ENCODE peak calls at places on chromosomes 1 and 21, in six cellular contexts. One of them, this sample, is unnamed.

GRCh38 chr1:76998582-76999189 is 131.4 kb downstream of the ST6GALNAC5 start:
- DNase-seq in stimulated activated CD4-positive, alpha-beta T cell treated with anti-CD3 and anti-CD28 coated beads, Interleukin-1b, Interleukin-23, amount 100 ng/mL, for 1 hour: no peak
- DNase-seq in memory B cell: no peak
- DNase-seq in T-helper 17 cell: no peak
- DNase-seq in tibial artery: no peak
- DNase-seq in coronary artery: no peak
- DNase-seq in this sample: no peak

GRCh38 chr1:89598450-89599331 is 34.2 kb upstream of the LRRC8C start:
- DNase-seq in stimulated activated CD4-positive, alpha-beta T cell treated with anti-CD3 and anti-CD28 coated beads, Interleukin-1b, Interleukin-23, amount 100 ng/mL, for 1 hour: no peak
- DNase-seq in memory B cell: no peak
- DNase-seq in T-helper 17 cell: no peak
- DNase-seq in tibial artery: no peak
- DNase-seq in coronary artery: no peak
- DNase-seq in this sample: peak

GRCh38 chr1:209080170-209080781 is 503.2 kb upstream of the CAMK1G start:
- DNase-seq in stimulated activated CD4-positive, alpha-beta T cell treated with anti-CD3 and anti-CD28 coated beads, Interleukin-1b, Interleukin-23, amount 100 ng/mL, for 1 hour: no peak
- DNase-seq in memory B cell: no peak
- DNase-seq in T-helper 17 cell: no peak
- DNase-seq in tibial artery: no peak
- DNase-seq in coronary artery: no peak
- DNase-seq in this sample: no peak

GRCh38 chr1:17189632-17190525 is 15.0 kb upstream of the PADI1 start:
- DNase-seq in stimulated activated CD4-positive, alpha-beta T cell treated with anti-CD3 and anti-CD28 coated beads, Interleukin-1b, Interleukin-23, amount 100 ng/mL, for 1 hour: no peak
- DNase-seq in memory B cell: no peak
- DNase-seq in T-helper 17 cell: no peak
- DNase-seq in tibial artery: no peak
- DNase-seq in coronary artery: peak
- DNase-seq in this sample: peak

GRCh38 chr1:74689800-74690696 is 16.5 kb upstream of the ERICH3 start:
- DNase-seq in stimulated activated CD4-positive, alpha-beta T cell treated with anti-CD3 and anti-CD28 coated beads, Interleukin-1b, Interleukin-23, amount 100 ng/mL, for 1 hour: no peak
- DNase-seq in memory B cell: peak
- DNase-seq in T-helper 17 cell: peak
- DNase-seq in tibial artery: no peak
- DNase-seq in coronary artery: no peak
- DNase-seq in this sample: peak

GRCh38 chr1:7589080-7589735 is 181.9 kb upstream of the VAMP3 start:
- DNase-seq in stimulated activated CD4-positive, alpha-beta T cell treated with anti-CD3 and anti-CD28 coated beads, Interleukin-1b, Interleukin-23, amount 100 ng/mL, for 1 hour: no peak
- DNase-seq in memory B cell: no peak
- DNase-seq in T-helper 17 cell: no peak
- DNase-seq in tibial artery: no peak
- DNase-seq in coronary artery: no peak
- DNase-seq in this sample: no peak

GRCh38 chr21:42526379-42526727 is 12.7 kb downstream of the SLC37A1 start:
- DNase-seq in stimulated activated CD4-positive, alpha-beta T cell treated with anti-CD3 and anti-CD28 coated beads, Interleukin-1b, Interleukin-23, amount 100 ng/mL, for 1 hour: no peak
- DNase-seq in memory B cell: no peak
- DNase-seq in T-helper 17 cell: no peak
- DNase-seq in tibial artery: peak
- DNase-seq in coronary artery: peak
- DNase-seq in this sample: no peak

GRCh38 chr21:45468051-45468970 is 63.3 kb downstream of the COL18A1 start:
- DNase-seq in stimulated activated CD4-positive, alpha-beta T cell treated with anti-CD3 and anti-CD28 coated beads, Interleukin-1b, Interleukin-23, amount 100 ng/mL, for 1 hour: no peak
- DNase-seq in memory B cell: no peak
- DNase-seq in T-helper 17 cell: no peak
- DNase-seq in tibial artery: no peak
- DNase-seq in coronary artery: no peak
- DNase-seq in this sample: no peak

GRCh38 chr21:26115346-26115745 is 55.2 kb downstream of the APP start:
- DNase-seq in stimulated activated CD4-positive, alpha-beta T cell treated with anti-CD3 and anti-CD28 coated beads, Interleukin-1b, Interleukin-23, amount 100 ng/mL, for 1 hour: no peak
- DNase-seq in memory B cell: no peak
- DNase-seq in T-helper 17 cell: no peak
- DNase-seq in tibial artery: no peak
- DNase-seq in coronary artery: no peak
- DNase-seq in this sample: no peak

GRCh38 chr1:179586107-179586823 is 5.4 kb upstream of the TDRD5 start:
- DNase-seq in stimulated activated CD4-positive, alpha-beta T cell treated with anti-CD3 and anti-CD28 coated beads, Interleukin-1b, Interleukin-23, amount 100 ng/mL, for 1 hour: no peak
- DNase-seq in memory B cell: no peak
- DNase-seq in T-helper 17 cell: no peak
- DNase-seq in tibial artery: peak
- DNase-seq in coronary artery: no peak
- DNase-seq in this sample: peak

GRCh38 chr1:229341811-229342304 is 989 bp downstream of the CCSAP start:
- DNase-seq in stimulated activated CD4-positive, alpha-beta T cell treated with anti-CD3 and anti-CD28 coated beads, Interleukin-1b, Interleukin-23, amount 100 ng/mL, for 1 hour: no peak
- DNase-seq in memory B cell: no peak
- DNase-seq in T-helper 17 cell: no peak
- DNase-seq in tibial artery: no peak
- DNase-seq in coronary artery: no peak
- DNase-seq in this sample: peak

GRCh38 chr1:151325231-151325630 is 2.0 kb downstream of the PI4KB start:
- DNase-seq in stimulated activated CD4-positive, alpha-beta T cell treated with anti-CD3 and anti-CD28 coated beads, Interleukin-1b, Interleukin-23, amount 100 ng/mL, for 1 hour: no peak
- DNase-seq in memory B cell: no peak
- DNase-seq in T-helper 17 cell: no peak
- DNase-seq in tibial artery: no peak
- DNase-seq in coronary artery: no peak
- DNase-seq in this sample: no peak

GRCh38 chr1:166083887-166084286 is 82.9 kb downstream of the FAM78B start:
- DNase-seq in stimulated activated CD4-positive, alpha-beta T cell treated with anti-CD3 and anti-CD28 coated beads, Interleukin-1b, Interleukin-23, amount 100 ng/mL, for 1 hour: no peak
- DNase-seq in memory B cell: no peak
- DNase-seq in T-helper 17 cell: no peak
- DNase-seq in tibial artery: no peak
- DNase-seq in coronary artery: no peak
- DNase-seq in this sample: no peak

GRCh38 chr1:245205864-245206263 is 51.1 kb downstream of the KIF26B start:
- DNase-seq in stimulated activated CD4-positive, alpha-beta T cell treated with anti-CD3 and anti-CD28 coated beads, Interleukin-1b, Interleukin-23, amount 100 ng/mL, for 1 hour: no peak
- DNase-seq in memory B cell: no peak
- DNase-seq in T-helper 17 cell: no peak
- DNase-seq in tibial artery: no peak
- DNase-seq in coronary artery: no peak
- DNase-seq in this sample: no peak

GRCh38 chr1:238982736-238983135 is 403.6 kb upstream of the CHRM3 start:
- DNase-seq in stimulated activated CD4-positive, alpha-beta T cell treated with anti-CD3 and anti-CD28 coated beads, Interleukin-1b, Interleukin-23, amount 100 ng/mL, for 1 hour: no peak
- DNase-seq in memory B cell: no peak
- DNase-seq in T-helper 17 cell: no peak
- DNase-seq in tibial artery: no peak
- DNase-seq in coronary artery: no peak
- DNase-seq in this sample: no peak

GRCh38 chr1:10161541-10162290 is 48.7 kb upstream of the KIF1B start:
- DNase-seq in stimulated activated CD4-positive, alpha-beta T cell treated with anti-CD3 and anti-CD28 coated beads, Interleukin-1b, Interleukin-23, amount 100 ng/mL, for 1 hour: no peak
- DNase-seq in memory B cell: no peak
- DNase-seq in T-helper 17 cell: no peak
- DNase-seq in tibial artery: peak
- DNase-seq in coronary artery: peak
- DNase-seq in this sample: no peak

GRCh38 chr1:68363346-68363745 is 86.4 kb downstream of the RPE65 start:
- DNase-seq in stimulated activated CD4-positive, alpha-beta T cell treated with anti-CD3 and anti-CD28 coated beads, Interleukin-1b, Interleukin-23, amount 100 ng/mL, for 1 hour: no peak
- DNase-seq in memory B cell: no peak
- DNase-seq in T-helper 17 cell: no peak
- DNase-seq in tibial artery: no peak
- DNase-seq in coronary artery: no peak
- DNase-seq in this sample: no peak

GRCh38 chr1:91799159-91799558 is 86.8 kb downstream of the TGFBR3 start:
- DNase-seq in stimulated activated CD4-positive, alpha-beta T cell treated with anti-CD3 and anti-CD28 coated beads, Interleukin-1b, Interleukin-23, amount 100 ng/mL, for 1 hour: no peak
- DNase-seq in memory B cell: no peak
- DNase-seq in T-helper 17 cell: no peak
- DNase-seq in tibial artery: no peak
- DNase-seq in coronary artery: no peak
- DNase-seq in this sample: no peak

GRCh38 chr1:15152318-15153183 is 996 bp upstream of the TMEM51 start:
- DNase-seq in stimulated activated CD4-positive, alpha-beta T cell treated with anti-CD3 and anti-CD28 coated beads, Interleukin-1b, Interleukin-23, amount 100 ng/mL, for 1 hour: no peak
- DNase-seq in memory B cell: no peak
- DNase-seq in T-helper 17 cell: no peak
- DNase-seq in tibial artery: peak
- DNase-seq in coronary artery: peak
- DNase-seq in this sample: peak

GRCh38 chr1:47393141-47393540 is 22.9 kb upstream of the FOXE3 start:
- DNase-seq in stimulated activated CD4-positive, alpha-beta T cell treated with anti-CD3 and anti-CD28 coated beads, Interleukin-1b, Interleukin-23, amount 100 ng/mL, for 1 hour: no peak
- DNase-seq in memory B cell: no peak
- DNase-seq in T-helper 17 cell: no peak
- DNase-seq in tibial artery: no peak
- DNase-seq in coronary artery: no peak
- DNase-seq in this sample: no peak

GRCh38 chr1:228848406-228848805 is 113.1 kb downstream of the RHOU start:
- DNase-seq in stimulated activated CD4-positive, alpha-beta T cell treated with anti-CD3 and anti-CD28 coated beads, Interleukin-1b, Interleukin-23, amount 100 ng/mL, for 1 hour: no peak
- DNase-seq in memory B cell: no peak
- DNase-seq in T-helper 17 cell: no peak
- DNase-seq in tibial artery: no peak
- DNase-seq in coronary artery: no peak
- DNase-seq in this sample: no peak

GRCh38 chr1:167196185-167196584 is 24.5 kb upstream of the POU2F1 start:
- DNase-seq in stimulated activated CD4-positive, alpha-beta T cell treated with anti-CD3 and anti-CD28 coated beads, Interleukin-1b, Interleukin-23, amount 100 ng/mL, for 1 hour: no peak
- DNase-seq in memory B cell: no peak
- DNase-seq in T-helper 17 cell: no peak
- DNase-seq in tibial artery: no peak
- DNase-seq in coronary artery: no peak
- DNase-seq in this sample: no peak

GRCh38 chr1:155322571-155322952 is 1.9 kb downstream of the RUSC1 start:
- DNase-seq in stimulated activated CD4-positive, alpha-beta T cell treated with anti-CD3 and anti-CD28 coated beads, Interleukin-1b, Interleukin-23, amount 100 ng/mL, for 1 hour: no peak
- DNase-seq in memory B cell: no peak
- DNase-seq in T-helper 17 cell: no peak
- DNase-seq in tibial artery: no peak
- DNase-seq in coronary artery: no peak
- DNase-seq in this sample: no peak

GRCh38 chr1:9721606-9722377 is 70.3 kb downstream of the PIK3CD start:
- DNase-seq in stimulated activated CD4-positive, alpha-beta T cell treated with anti-CD3 and anti-CD28 coated beads, Interleukin-1b, Interleukin-23, amount 100 ng/mL, for 1 hour: peak
- DNase-seq in memory B cell: peak
- DNase-seq in T-helper 17 cell: peak
- DNase-seq in tibial artery: no peak
- DNase-seq in coronary artery: no peak
- DNase-seq in this sample: no peak

GRCh38 chr1:60923287-60924110 is 158.9 kb upstream of the NFIA start:
- DNase-seq in stimulated activated CD4-positive, alpha-beta T cell treated with anti-CD3 and anti-CD28 coated beads, Interleukin-1b, Interleukin-23, amount 100 ng/mL, for 1 hour: no peak
- DNase-seq in memory B cell: no peak
- DNase-seq in T-helper 17 cell: no peak
- DNase-seq in tibial artery: no peak
- DNase-seq in coronary artery: no peak
- DNase-seq in this sample: no peak

GRCh38 chr1:81802601-81803422 is 2.1 kb downstream of the ADGRL2 start:
- DNase-seq in stimulated activated CD4-positive, alpha-beta T cell treated with anti-CD3 and anti-CD28 coated beads, Interleukin-1b, Interleukin-23, amount 100 ng/mL, for 1 hour: no peak
- DNase-seq in memory B cell: no peak
- DNase-seq in T-helper 17 cell: no peak
- DNase-seq in tibial artery: peak
- DNase-seq in coronary artery: peak
- DNase-seq in this sample: peak

GRCh38 chr1:181390350-181391080 is 92.8 kb upstream of the CACNA1E start:
- DNase-seq in stimulated activated CD4-positive, alpha-beta T cell treated with anti-CD3 and anti-CD28 coated beads, Interleukin-1b, Interleukin-23, amount 100 ng/mL, for 1 hour: no peak
- DNase-seq in memory B cell: no peak
- DNase-seq in T-helper 17 cell: no peak
- DNase-seq in tibial artery: no peak
- DNase-seq in coronary artery: no peak
- DNase-seq in this sample: no peak

GRCh38 chr1:22143586-22144033 is 713 bp upstream of the WNT4 start:
- DNase-seq in stimulated activated CD4-positive, alpha-beta T cell treated with anti-CD3 and anti-CD28 coated beads, Interleukin-1b, Interleukin-23, amount 100 ng/mL, for 1 hour: no peak
- DNase-seq in memory B cell: no peak
- DNase-seq in T-helper 17 cell: no peak
- DNase-seq in tibial artery: no peak
- DNase-seq in coronary artery: no peak
- DNase-seq in this sample: no peak

GRCh38 chr1:117201808-117202207 is 8.9 kb downstream of the VTCN1 start:
- DNase-seq in stimulated activated CD4-positive, alpha-beta T cell treated with anti-CD3 and anti-CD28 coated beads, Interleukin-1b, Interleukin-23, amount 100 ng/mL, for 1 hour: no peak
- DNase-seq in memory B cell: no peak
- DNase-seq in T-helper 17 cell: no peak
- DNase-seq in tibial artery: no peak
- DNase-seq in coronary artery: no peak
- DNase-seq in this sample: no peak

GRCh38 chr1:192803501-192803900 is 5.3 kb upstream of the RGS2 start:
- DNase-seq in stimulated activated CD4-positive, alpha-beta T cell treated with anti-CD3 and anti-CD28 coated beads, Interleukin-1b, Interleukin-23, amount 100 ng/mL, for 1 hour: no peak
- DNase-seq in memory B cell: no peak
- DNase-seq in T-helper 17 cell: no peak
- DNase-seq in tibial artery: no peak
- DNase-seq in coronary artery: no peak
- DNase-seq in this sample: no peak

GRCh38 chr1:211613108-211613947 is 34.4 kb upstream of the SLC30A1 start:
- DNase-seq in stimulated activated CD4-positive, alpha-beta T cell treated with anti-CD3 and anti-CD28 coated beads, Interleukin-1b, Interleukin-23, amount 100 ng/mL, for 1 hour: no peak
- DNase-seq in memory B cell: no peak
- DNase-seq in T-helper 17 cell: no peak
- DNase-seq in tibial artery: peak
- DNase-seq in coronary artery: peak
- DNase-seq in this sample: no peak